ENCODE peak calls at places on chromosomes 2 and 18, in four cellular contexts. O, H, K and D are unnamed samples.

GRCh38 chr2:207166039-207166348 is 246 bp upstream of the KLF7 start:
- DNase-seq in K (peak; percentile 99), H (peak; percentile 99), O (peak; percentile 95), D (peak; percentile 100)

GRCh38 chr2:179701524-179702110 is 159.8 kb downstream of the ZNF385B start:
- DNase-seq in K (no peak), O (no peak), H (no peak), D (no peak)

GRCh38 chr18:10051877-10052631 is 138.2 kb downstream of the VAPA start:
- DNase-seq in O (peak; percentile 54), K (peak; percentile 71), H (peak; percentile 66), D (no peak)

GRCh38 chr2:100285691-100286090 is 36.6 kb downstream of the LONRF2 start:
- DNase-seq in O (no peak), K (no peak), H (no peak), D (no peak)

GRCh38 chr2:10481666-10482157 is 33.6 kb upstream of the ODC1 start:
- DNase-seq in K (no peak), H (no peak), O (no peak), D (no peak)

GRCh38 chr2:176088048-176088936 is 4.2 kb upstream of the HOXD13 start:
- DNase-seq in O (peak; percentile 59), H (peak; percentile 72), K (no peak), D (no peak)

GRCh38 chr2:71609029-71609428 is 155.7 kb downstream of the DYSF start:
- DNase-seq in O (no peak), K (peak; percentile 29), H (peak; percentile 3), D (peak; percentile 70)

GRCh38 chr2:10342245-10342951 is 39.7 kb downstream of the HPCAL1 start:
- DNase-seq in O (no peak), H (no peak), K (no peak), D (no peak)

GRCh38 chr2:97988722-97989121 is 7.0 kb downstream of the TMEM131 start:
- DNase-seq in K (no peak), O (no peak), H (no peak), D (no peak)

GRCh38 chr2:81901017-81901416 is 1596.5 kb upstream of the LRRTM1 start:
- DNase-seq in H (no peak), K (no peak), O (no peak), D (no peak)

GRCh38 chr2:48692292-48692691 is 63.2 kb downstream of the LHCGR start:
- DNase-seq in O (no peak), H (no peak), K (no peak), D (no peak)

GRCh38 chr2:196233033-196233807 is 61.8 kb upstream of the STK17B start:
- DNase-seq in O (peak; percentile 44), H (no peak), K (peak; percentile 64), D (no peak)

GRCh38 chr18:76453057-76453561 is 41.9 kb downstream of the ZNF516 start:
- DNase-seq in K (peak; percentile 19), H (no peak), O (no peak), D (no peak)

GRCh38 chr2:222866358-222866960 is 5.6 kb downstream of the ACSL3 start:
- DNase-seq in K (no peak), H (no peak), O (peak; percentile 20), D (no peak)

GRCh38 chr2:118014492-118014824 is 588 bp upstream of the CCDC93 start:
- DNase-seq in H (no peak), O (no peak), K (peak; percentile 44), D (no peak)

GRCh38 chr2:85409719-85410583 is at the start of gene CAPG:
- DNase-seq in H (peak; percentile 60), O (peak; percentile 94), K (peak; percentile 89), D (no peak)

GRCh38 chr18:49817947-49818346 is 4.6 kb upstream of the ACAA2 start:
- DNase-seq in H (no peak), O (peak; percentile 79), K (no peak), D (no peak)

GRCh38 chr2:3427272-3427671 is 47.8 kb downstream of the TRAPPC12 start:
- DNase-seq in H (no peak), K (no peak), O (peak; percentile 13), D (no peak)

GRCh38 chr2:232896111-232896510 is 26.0 kb downstream of the SNORC start:
- DNase-seq in H (no peak), O (no peak), K (no peak), D (no peak)

GRCh38 chr2:20584637-20585321 is 66.1 kb downstream of the HS1BP3 start:
- DNase-seq in K (no peak), O (peak; percentile 41), H (no peak), D (no peak)

GRCh38 chr2:85813211-85813977 is 59.6 kb downstream of the ATOH8 start:
- DNase-seq in K (peak; percentile 39), H (no peak), O (no peak), D (no peak)

GRCh38 chr2:111958901-111959300 is 60.5 kb downstream of the MERTK start:
- DNase-seq in H (no peak), O (no peak), K (no peak), D (no peak)

GRCh38 chr2:100588071-100588786 is 25.4 kb downstream of the PDCL3 start:
- DNase-seq in K (no peak), O (no peak), H (no peak), D (no peak)

GRCh38 chr2:84901593-84902120 is 3.8 kb upstream of the TMSB10 start:
- DNase-seq in K (no peak), O (no peak), H (no peak), D (peak; percentile 47)

GRCh38 chr2:188527701-188528100 is 236.0 kb downstream of the GULP1 start:
- DNase-seq in O (no peak), H (no peak), K (no peak), D (no peak)

GRCh38 chr2:86271248-86271647 is 66.2 kb downstream of the REEP1 start:
- DNase-seq in K (no peak), O (no peak), H (no peak), D (no peak)

GRCh38 chr18:78927616-78928015 is 52.0 kb upstream of the SALL3 start:
- DNase-seq in H (no peak), K (no peak), O (no peak), D (no peak)

GRCh38 chr2:71101656-71102055 is 28.4 kb downstream of the MCEE start:
- DNase-seq in K (no peak), H (no peak), O (no peak), D (no peak)

GRCh38 chr18:66575263-66575662 is 28.6 kb downstream of the CDH19 start:
- DNase-seq in K (no peak), O (no peak), H (no peak), D (no peak)

GRCh38 chr2:132416996-132417395 is 391 bp downstream of the GPR39 start:
- DNase-seq in O (peak; percentile 52), H (no peak), K (no peak), D (no peak)

GRCh38 chr2:169585673-169586072 is 1.5 kb downstream of the PPIG start:
- DNase-seq in H (no peak), O (no peak), K (no peak), D (no peak)

GRCh38 chr18:75230210-75231052 is 19.8 kb downstream of the TSHZ1 start:
- DNase-seq in K (peak; percentile 26), O (no peak), H (no peak), D (peak; percentile 49)

GRCh38 chr2:217604527-217605279 is 398.1 kb downstream of the TNS1 start:
- DNase-seq in K (no peak), O (no peak), H (peak; percentile 75), D (no peak)